ENCODE peak calls at places on chromosomes 6 and 20, in four cellular contexts. A is stomach, Q is A549, I is GM12878. E is an unnamed sample.

GRCh38 chr6:154197176-154197850 is 158.3 kb downstream of the OPRM1 start:
- DNase-seq in A (no peak), Q (no peak), I (no peak), E (no peak)

GRCh38 chr20:57089701-57090144 is 176.7 kb downstream of the BMP7 start:
- DNase-seq in A (peak), Q (peak), I (no peak), E (no peak)

GRCh38 chr6:27505209-27506027 is 32.5 kb upstream of the ZNF184 start:
- DNase-seq in A (no peak), Q (peak), I (peak), E (peak)

GRCh38 chr20:8646026-8646425 is 422.9 kb upstream of the PLCB4 start:
- DNase-seq in A (no peak), Q (no peak), I (no peak), E (no peak)

GRCh38 chr6:56649053-56649769 is 6.5 kb upstream of the DST start:
- DNase-seq in A (no peak), Q (peak), I (no peak), E (no peak)

GRCh38 chr6:139243531-139243930 is 48.3 kb downstream of the TXLNB start:
- DNase-seq in A (no peak), Q (no peak), I (no peak), E (no peak)

GRCh38 chr20:51076841-51077543 is 54.1 kb upstream of the KCNG1 start:
- DNase-seq in A (no peak), Q (no peak), I (no peak), E (no peak)

GRCh38 chr6:7727951-7728854 is 2.3 kb downstream of the BMP6 start:
- DNase-seq in A (no peak), Q (peak), I (no peak), E (no peak)

GRCh38 chr6:52876056-52876787 is 33.3 kb downstream of the GSTA3 start:
- DNase-seq in A (no peak), Q (no peak), I (no peak), E (no peak)

GRCh38 chr20:63531686-63532448 is 5.3 kb downstream of the PTK6 start:
- DNase-seq in A (no peak), Q (no peak), I (no peak), E (no peak)

GRCh38 chr6:53484409-53485280 is 60.3 kb downstream of the GCLC start:
- DNase-seq in A (peak), Q (peak), I (no peak), E (peak)

GRCh38 chr6:391559-392440 is at the start of gene IRF4:
- DNase-seq in A (no peak), Q (no peak), I (no peak), E (no peak)

GRCh38 chr6:70164556-70164955 is 138.3 kb downstream of the COL9A1 start:
- DNase-seq in A (no peak), Q (no peak), I (no peak), E (no peak)

GRCh38 chr6:149094934-149095341 is 222.6 kb upstream of the TAB2 start:
- DNase-seq in A (no peak), Q (no peak), I (no peak), E (no peak)

GRCh38 chr6:63731946-63732735 is 96.5 kb downstream of the PHF3 start:
- DNase-seq in A (no peak), Q (no peak), I (no peak), E (no peak)

GRCh38 chr6:45921703-45922270 is 93.9 kb downstream of the CLIC5 start:
- DNase-seq in A (no peak), Q (no peak), I (no peak), E (peak)

GRCh38 chr20:11076434-11076833 is 402.6 kb upstream of the JAG1 start:
- DNase-seq in A (no peak), Q (no peak), I (no peak), E (no peak)

GRCh38 chr20:21339499-21339898 is 36.4 kb downstream of the XRN2 start:
- DNase-seq in A (no peak), Q (no peak), I (no peak), E (no peak)
- TF ChIP-seq EP300 in A (no peak), Q (no peak), I (no peak), E (no peak)

GRCh38 chr6:2960935-2961334 is 10.4 kb downstream of the SERPINB6 start:
- DNase-seq in A (no peak), Q (no peak), I (no peak), E (no peak)
- TF ChIP-seq POLR2A in A (no peak), Q (no peak), I (no peak), E (no peak)

DNA sequence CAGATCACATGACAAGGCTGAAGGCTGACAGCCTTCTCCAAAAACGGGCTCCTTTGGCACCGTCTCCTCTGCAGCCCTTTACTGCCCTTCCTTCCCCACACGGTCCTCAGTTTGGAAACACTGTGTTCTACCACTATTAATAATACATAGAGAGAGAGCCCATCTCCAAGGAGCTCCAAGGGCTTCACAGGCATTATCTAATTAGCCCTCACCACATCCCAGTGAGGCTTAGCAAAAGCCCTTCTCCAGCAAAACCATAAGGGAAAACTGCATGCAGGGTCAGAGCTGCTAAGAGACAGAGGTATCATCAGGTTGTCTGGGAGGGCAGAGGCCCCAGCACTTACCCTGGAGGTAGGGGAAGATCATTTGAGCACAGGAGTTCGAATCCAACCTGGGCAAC is 169.3 kb upstream of the JARID2 start:
- DNase-seq in A (no peak), Q (no peak), I (no peak), E (no peak)
- TF ChIP-seq EP300 in A (no peak), Q (no peak), I (no peak), E (no peak)

DNA sequence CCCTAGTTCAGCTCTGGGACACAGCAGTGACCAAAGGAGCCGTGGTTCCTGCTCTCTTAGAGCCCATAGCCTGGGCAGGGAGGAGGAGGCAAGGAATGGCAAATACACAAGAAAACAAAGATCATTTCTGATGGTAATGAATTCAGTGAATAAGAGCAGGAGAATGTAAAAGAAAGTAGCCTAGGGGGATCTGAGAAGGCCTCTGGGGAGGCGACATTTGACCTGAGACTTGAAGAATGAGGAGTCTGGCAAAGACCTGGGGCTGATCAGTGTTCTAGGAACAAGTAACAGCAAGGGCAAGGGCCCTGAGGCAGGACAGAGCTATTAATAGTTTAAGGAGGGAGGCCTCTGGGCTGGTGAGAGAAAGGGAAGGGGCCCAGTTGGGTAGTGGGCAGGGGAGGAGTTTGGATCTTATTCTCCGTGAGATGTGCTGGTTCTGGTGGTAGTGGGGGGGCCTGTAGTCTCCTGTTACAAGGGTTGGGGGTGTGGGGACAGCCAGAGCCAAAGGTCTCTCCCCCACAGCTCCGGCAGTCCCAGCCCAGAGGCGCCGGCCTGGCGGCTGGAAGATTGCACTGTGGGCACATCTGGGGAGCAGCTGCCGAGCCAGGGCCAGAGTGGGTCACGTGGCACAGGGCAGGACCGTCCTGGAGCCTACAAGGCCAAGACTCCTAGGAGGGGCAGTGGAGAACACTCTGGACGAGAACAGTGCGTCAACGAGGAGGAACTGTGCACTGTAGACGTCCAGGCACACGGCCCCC is 9.3 kb upstream of the ID1 start:
- DNase-seq in A (peak), Q (peak), I (no peak), E (peak)
- TF ChIP-seq POLR2A in A (no peak), Q (peak), I (no peak), E (peak)

DNA sequence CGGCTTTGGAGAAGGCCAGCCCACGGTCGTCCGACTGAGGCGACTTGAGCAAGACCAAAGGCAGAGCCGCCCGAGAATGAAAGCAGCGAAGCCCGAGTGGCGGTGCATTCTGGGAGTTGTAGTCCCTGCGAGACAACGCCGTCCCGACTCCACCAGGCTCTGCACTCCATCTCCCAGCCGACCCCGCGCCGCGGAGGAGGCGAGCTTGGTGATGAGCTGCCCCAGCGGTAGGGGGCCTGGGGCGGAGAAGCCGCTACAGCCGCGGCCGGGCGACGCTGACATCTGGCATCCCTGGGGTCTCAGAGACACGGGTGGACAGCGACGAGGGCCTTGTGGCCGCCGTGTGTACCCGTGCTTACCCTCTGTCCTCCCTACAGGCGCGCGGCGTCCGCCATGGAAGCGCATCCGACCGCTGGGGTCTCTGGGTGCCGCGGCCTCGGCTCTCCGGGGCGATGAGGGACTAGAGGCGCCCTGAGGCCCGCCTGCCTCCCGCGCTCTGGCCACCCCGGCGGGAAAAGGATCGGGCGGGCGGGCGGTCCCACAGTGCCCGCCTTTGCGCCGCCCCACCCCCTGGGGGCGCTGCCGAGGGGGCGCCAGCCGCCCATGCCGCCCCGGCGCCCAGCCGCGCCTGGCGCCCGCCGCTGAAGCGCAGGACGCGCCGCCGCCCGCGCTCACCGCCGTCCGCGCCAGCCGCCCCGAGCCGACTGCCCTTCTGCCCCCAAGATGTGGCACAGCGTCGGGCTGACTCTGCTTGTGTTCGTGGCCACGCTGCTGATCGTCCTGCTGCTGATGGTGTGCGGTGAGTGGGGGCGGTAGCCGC is at the start of gene SMIM13:
- DNase-seq in A (peak), Q (peak), I (peak), E (peak)
- TF ChIP-seq EP300 in A (no peak), Q (no peak), I (no peak), E (no peak)

DNA sequence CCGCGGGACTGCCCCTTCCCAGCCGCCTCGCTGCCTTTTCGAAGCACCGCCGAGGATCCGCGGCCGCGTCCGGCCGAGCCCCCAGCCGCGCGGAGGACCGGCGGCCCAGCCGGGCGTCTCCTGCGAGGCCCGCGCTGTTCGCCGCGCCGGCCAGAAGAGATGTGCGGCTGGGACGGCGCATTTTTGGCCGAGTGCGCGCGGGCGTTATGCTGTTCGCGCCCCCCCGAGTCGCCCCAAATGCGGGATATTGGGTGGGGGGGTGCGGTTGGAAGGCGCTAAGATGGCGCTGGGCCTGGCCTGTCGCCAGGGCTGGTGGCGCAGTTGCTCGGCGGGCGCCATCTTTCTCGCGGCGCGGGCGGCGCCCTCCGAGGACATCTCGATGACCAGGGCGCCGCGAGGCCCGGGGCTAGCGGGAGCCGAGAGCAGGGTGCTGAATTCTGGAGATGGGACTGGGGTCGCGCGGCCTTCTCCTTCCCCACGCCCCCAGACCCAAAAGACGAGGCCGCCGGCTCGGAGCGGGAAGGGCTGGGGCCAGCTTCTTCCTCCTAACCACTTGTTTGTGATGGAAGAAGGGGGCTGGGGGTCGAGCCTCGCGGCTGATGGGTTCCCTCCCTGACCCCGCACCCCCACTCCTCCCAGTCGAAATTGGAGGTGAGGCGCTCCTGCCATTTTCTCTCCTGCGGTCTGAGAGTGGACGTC is 1.5 kb downstream of the BICRAL start:
- DNase-seq in A (peak), Q (peak), I (no peak), E (peak)
- TF ChIP-seq POLR2A in A (no peak), Q (peak), I (peak), E (peak)

DNA sequence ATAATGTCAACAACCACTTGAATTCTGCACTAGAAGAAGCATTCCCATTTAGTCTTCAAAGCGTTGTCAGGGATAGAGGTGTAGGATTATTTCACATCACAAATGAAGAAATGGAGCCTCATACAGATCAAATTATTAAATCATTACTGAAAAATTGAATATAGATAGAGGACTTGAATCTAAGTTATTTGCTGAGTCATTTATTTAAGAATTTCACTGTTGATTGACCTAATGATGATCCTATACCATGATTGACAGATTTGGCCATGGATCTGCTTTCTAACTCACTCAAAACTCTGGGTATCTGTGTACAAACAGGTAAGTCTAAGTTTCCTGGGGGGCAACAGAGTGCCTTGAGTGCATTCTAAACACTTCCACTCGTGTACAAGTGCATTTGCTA is 215.9 kb downstream of the BTBD3 start:
- DNase-seq in A (no peak), Q (no peak), I (no peak), E (no peak)
- TF ChIP-seq EP300 in A (no peak), Q (no peak), I (no peak), E (no peak)

DNA sequence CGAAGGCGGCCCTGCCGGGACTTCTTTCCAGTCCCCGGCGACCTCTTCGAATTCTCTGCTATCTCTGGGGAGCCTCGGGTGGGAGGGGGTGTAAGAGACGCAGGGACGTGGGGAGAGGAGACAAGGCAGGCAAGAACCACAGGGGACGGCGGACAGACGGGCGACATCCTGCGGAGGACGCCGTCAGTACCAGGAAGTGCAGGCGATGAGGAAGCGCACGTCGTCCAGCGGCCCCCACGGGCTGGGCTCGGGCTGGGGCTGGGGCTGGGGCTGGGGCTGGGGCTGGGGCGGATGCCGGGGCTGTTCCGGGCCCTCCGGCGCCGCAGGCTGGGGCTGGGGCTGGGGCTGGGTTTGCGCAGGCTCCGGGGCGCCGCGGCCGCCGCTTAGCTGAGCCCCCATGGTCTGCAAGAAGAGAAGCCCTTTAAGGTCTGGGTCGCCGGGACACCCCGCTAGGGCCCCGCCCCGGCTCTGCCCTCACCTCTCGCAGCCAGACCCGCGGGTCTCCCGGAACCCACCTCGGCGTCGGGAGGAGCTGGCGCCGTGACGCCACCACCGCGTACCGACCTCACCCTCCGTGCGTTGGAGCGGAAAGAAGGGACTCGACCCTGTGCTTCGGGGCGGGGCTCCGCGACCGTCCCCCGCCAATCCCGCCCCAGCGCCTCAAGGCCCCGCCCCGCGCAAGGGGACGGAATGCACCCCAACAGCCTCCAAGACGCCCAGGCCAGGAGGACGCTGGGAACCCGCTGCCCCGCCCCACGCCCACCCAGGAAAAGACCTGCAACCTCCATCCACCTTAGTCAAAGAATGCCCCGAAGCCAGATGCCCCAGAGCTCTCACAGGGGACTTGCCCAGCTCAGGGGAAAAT is at the start of gene MMP24OS:
- DNase-seq in A (peak), Q (peak), I (peak), E (peak)
- TF ChIP-seq POLR2A in A (no peak), Q (peak), I (peak), E (peak)

GRCh38 chr20:31605031-31605901 is at the start of gene ID1:
- DNase-seq in A (peak), Q (peak), I (no peak), E (peak)

GRCh38 chr20:31602430-31602778 is 2.7 kb upstream of the ID1 start:
- DNase-seq in A (no peak), Q (no peak), I (no peak), E (no peak)

GRCh38 chr20:31604567-31605030 is 490 bp upstream of the ID1 start:
- DNase-seq in A (no peak), Q (no peak), I (no peak), E (no peak)

GRCh38 chr20:31603822-31604566 is 1.1 kb upstream of the ID1 start:
- DNase-seq in A (peak), Q (peak), I (peak), E (peak)

GRCh38 chr20:31602779-31603441 is 2.2 kb upstream of the ID1 start:
- DNase-seq in A (peak), Q (peak), I (peak), E (no peak)
- TF ChIP-seq EP300 in A (no peak), Q (no peak), I (no peak), E (no peak)

E was measured in sigmoid colon.